ENCODE peak calls at places on chromosomes 4 and X, in eight cellular contexts. I is astrocyte, G is K562, E is GM23338, S is ovary, R is tibial nerve, V is PC-9, N is thoracic aorta. Z is an unnamed sample. For H3K27me3, the result is how much of the 10 kb centered on the place peaks cover.

GRCh38 chr4:52059372-52059771 is 8.3 kb downstream of the SPATA18 start:
- DNase-seq in V (no peak), S (no peak), N (no peak), G (no peak), E (no peak), I (peak), R (no peak), Z (no peak)

GRCh38 chr4:181684310-181684709 is 558.9 kb upstream of the TENM3 start:
- DNase-seq in N (no peak), E (no peak), S (no peak), I (peak), V (no peak), R (no peak), G (no peak), Z (no peak)

GRCh38 chrX:9537781-9538180 is 72.9 kb downstream of the TBL1X start:
- DNase-seq in N (no peak), E (no peak), G (no peak), I (no peak), R (no peak), S (no peak), V (no peak), Z (no peak)

GRCh38 chr4:100372432-100372831 is 145.4 kb downstream of the EMCN start:
- DNase-seq in R (no peak), E (peak), I (no peak), N (no peak), G (no peak), V (no peak), S (no peak), Z (no peak)

GRCh38 chr4:28675582-28675981 is 1814.9 kb downstream of the STIM2 start:
- DNase-seq in E (no peak), N (no peak), I (no peak), R (no peak), G (no peak), V (no peak), S (no peak), Z (no peak)

GRCh38 chrX:10900585-10901289 is 210.4 kb upstream of the HCCS start:
- DNase-seq in S (no peak), E (no peak), V (no peak), G (no peak), N (no peak), R (no peak), I (peak), Z (no peak)

GRCh38 chr4:138114434-138114833 is 127.7 kb downstream of the SLC7A11 start:
- DNase-seq in I (no peak), R (no peak), N (no peak), V (no peak), G (no peak), S (no peak), E (no peak), Z (no peak)

GRCh38 chr4:128871948-128872347 is 62.4 kb downstream of the JADE1 start:
- DNase-seq in N (no peak), I (peak), G (no peak), E (no peak), S (no peak), R (no peak), V (no peak), Z (no peak)

GRCh38 chr4:184664445-184665210 is 15.1 kb downstream of the PRIMPOL start:
- DNase-seq in V (no peak), R (no peak), E (peak), I (no peak), G (peak), S (no peak), N (no peak), Z (no peak)

GRCh38 chr4:95637047-95637600 is 88.4 kb upstream of the UNC5C start:
- DNase-seq in G (no peak), N (no peak), V (no peak), E (peak), I (peak), R (no peak), S (no peak), Z (no peak)

GRCh38 chr4:13546855-13547562 is 2.7 kb upstream of the NKX3-2 start:
- DNase-seq in G (no peak), S (no peak), E (peak), I (no peak), V (no peak), R (no peak), N (no peak), Z (no peak)
- H3K27me3 ChIP-seq in G (under half), S (under half), E (half or more), I (half or more), V (under half), R (half or more), N (half or more), Z (half or more)

GRCh38 chr4:139887962-139888735 is 222.5 kb downstream of the MGST2 start:
- DNase-seq in N (no peak), G (no peak), R (no peak), E (peak), V (no peak), S (no peak), I (no peak), Z (no peak)
- H3K27ac ChIP-seq in N (no peak), G (no peak), R (no peak), E (no peak), V (no peak), S (no peak), I (no peak), Z (no peak)

DNA sequence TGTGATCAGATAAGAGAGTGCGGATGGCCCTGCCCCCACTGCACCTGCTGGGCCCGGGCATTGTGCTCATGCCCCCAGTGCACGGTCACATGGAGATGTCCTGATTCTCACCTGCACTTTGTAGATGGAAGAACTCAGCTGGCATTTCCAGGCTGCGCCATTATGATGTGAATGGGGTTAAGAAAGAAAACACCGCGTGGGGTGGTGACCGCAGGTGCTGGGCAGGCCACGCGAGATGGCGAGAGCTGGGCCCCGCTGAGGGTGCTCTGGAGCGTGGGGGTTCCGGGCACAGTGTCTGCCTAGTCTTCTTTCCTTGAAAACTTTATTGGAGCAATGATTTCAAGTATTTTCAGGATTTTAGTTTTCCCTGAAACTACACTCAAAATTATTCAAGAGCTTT is 17.8 kb upstream of the HGFAC start:
- DNase-seq in R (no peak), V (no peak), N (no peak), I (no peak), S (no peak), G (no peak), E (no peak), Z (no peak)
- H3K27me3 ChIP-seq in R (under half), V (under half), N (under half), I (under half), S (under half), G (under half), E (under half), Z (under half)

DNA sequence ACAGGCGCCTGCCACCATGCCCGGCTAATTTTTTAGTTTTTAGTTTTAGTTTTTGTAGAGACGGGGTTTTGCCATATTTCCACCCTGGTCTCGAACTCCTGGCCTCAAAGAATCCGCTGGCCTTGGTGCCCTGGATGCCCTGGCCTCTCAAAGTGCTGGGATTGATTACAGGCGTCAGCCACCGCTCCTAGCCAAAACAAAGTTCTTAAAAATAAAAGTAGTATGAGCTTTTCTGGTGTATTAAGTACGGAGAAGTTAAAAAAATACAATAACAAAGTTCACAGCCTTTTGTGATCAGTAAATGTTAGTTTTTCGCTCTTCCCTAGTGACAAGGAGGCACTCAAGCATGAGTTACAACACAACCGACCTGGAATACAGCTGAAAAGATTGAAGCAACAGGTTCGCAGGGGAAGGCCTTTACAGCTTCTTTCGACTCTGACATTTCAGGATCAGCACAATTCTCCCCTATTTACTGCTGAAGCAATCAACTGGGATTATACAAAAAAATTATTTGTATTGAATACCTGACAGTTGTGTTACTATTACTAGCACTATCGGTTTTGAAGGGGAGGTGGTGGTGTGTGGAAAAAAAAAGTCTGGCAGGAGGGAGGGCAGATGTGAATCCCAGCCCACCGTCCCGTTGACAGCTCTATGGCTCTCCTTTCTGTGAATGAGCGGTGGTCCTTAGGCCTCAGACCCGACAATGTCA is 893 bp upstream of the METAP1 start:
- DNase-seq in E (no peak), S (peak), G (no peak), V (no peak), R (no peak), I (peak), N (no peak), Z (no peak)
- H3K27ac ChIP-seq in E (peak), S (peak), G (peak), V (peak), R (peak), I (peak), N (peak), Z (peak)

DNA sequence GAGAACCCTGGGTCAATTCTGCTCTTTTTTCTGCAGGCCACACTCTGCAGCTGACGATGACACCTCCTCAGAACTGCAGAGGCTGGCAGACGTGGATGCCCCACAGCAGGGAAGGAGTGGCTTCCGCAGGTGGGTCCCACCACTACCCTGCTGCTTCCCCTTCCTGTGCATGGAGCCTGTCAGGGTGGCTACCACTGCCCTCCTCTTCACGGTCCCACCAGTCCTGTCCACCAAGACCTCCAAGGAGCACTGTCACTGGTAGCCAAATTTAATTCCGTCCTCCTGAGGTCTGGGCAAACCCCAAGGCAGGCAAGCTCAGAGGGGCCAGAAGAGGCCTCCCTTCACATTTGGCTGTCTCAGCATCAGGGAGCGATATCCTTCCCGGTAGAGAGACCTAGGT is 4.2 kb downstream of the CNGA2 start:
- DNase-seq in S (no peak), G (no peak), N (no peak), E (no peak), I (no peak), R (no peak), V (no peak), Z (no peak)
- H3K27me3 ChIP-seq in S (under half), G (under half), N (under half), E (under half), I (under half), R (under half), V (half or more), Z (under half)

GRCh38 chr4:139126898-139127297 is 50.1 kb downstream of the ELF2 start:
- DNase-seq in G (no peak), I (no peak), S (no peak), N (no peak), E (no peak), R (no peak), V (no peak), Z (no peak)
- H3K27ac ChIP-seq in G (no peak), I (no peak), S (no peak), N (no peak), E (no peak), R (no peak), V (no peak), Z (no peak)

DNA sequence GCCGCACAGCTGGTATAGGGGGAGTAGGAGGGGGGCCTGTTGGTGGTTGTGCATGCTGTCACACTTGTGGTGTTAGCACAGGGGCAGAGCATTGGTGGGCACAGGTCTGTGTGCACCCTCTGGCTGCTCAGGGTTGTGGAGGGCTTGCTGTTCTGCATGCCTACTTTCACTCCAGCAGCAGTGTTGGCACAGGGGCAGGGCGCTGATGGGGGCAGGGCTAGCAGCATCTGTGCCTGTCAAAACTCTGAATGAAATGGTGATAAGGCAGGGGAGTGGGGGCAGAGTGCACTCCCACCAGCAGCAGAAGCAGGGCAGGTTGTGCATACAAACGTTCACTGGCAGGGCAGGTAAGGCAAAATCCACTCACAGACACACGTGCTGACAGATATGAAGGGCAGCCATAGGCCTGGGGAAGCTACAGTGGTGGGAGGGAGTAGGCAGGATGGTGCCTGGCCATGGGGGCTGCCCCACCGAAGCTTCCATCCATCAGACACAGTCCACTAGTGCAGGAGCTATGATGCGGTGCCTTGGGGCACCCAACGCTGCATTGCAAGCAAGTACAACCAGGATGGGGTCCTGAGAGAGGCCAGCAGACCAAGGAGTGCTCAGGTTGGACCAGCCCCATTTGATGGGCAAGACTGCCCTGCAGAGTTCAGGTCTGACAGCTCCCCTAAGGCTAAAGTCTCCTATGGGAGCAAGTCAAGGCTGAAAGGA is 160.7 kb upstream of the SPANXC start:
- DNase-seq in G (no peak), E (no peak), N (no peak), S (no peak), I (no peak), V (no peak), R (no peak), Z (no peak)
- H3K27me3 ChIP-seq in G (under half), E (under half), N (under half), S (under half), I (under half), V (under half), R (under half), Z (under half)

GRCh38 chr4:152430507-152430906 is 105.4 kb downstream of the FBXW7 start:
- DNase-seq in I (no peak), V (no peak), E (no peak), S (no peak), G (no peak), N (no peak), R (no peak), Z (no peak)

GRCh38 chr4:152431287-152431686 is 104.6 kb downstream of the FBXW7 start:
- DNase-seq in I (no peak), N (no peak), E (no peak), S (no peak), R (no peak), V (peak), G (no peak), Z (no peak)

GRCh38 chr4:152434011-152434410 is 101.9 kb downstream of the FBXW7 start:
- DNase-seq in E (no peak), G (no peak), R (no peak), N (no peak), V (no peak), I (no peak), S (no peak), Z (no peak)

GRCh38 chr4:152427971-152428370 is 107.9 kb downstream of the FBXW7 start:
- DNase-seq in I (no peak), V (no peak), G (no peak), R (no peak), S (no peak), E (no peak), N (no peak), Z (no peak)

GRCh38 chr4:152431784-152432183 is 104.1 kb downstream of the FBXW7 start:
- DNase-seq in I (no peak), V (no peak), G (no peak), N (no peak), R (no peak), S (no peak), E (no peak), Z (no peak)
- H3K27ac ChIP-seq in I (no peak), V (peak), G (no peak), N (no peak), R (no peak), S (no peak), E (peak), Z (no peak)